ENCODE peak calls at places on chromosomes 5 and 9, in ten cellular contexts. B, I, O, S, N, A, R, T, P and V are unnamed samples.

GRCh38 chr9:135291165-135291564 is 188.4 kb upstream of the PPP1R26 start:
- DNase-seq in B (no peak), I (no peak), O (no peak), S (no peak), N (peak), A (no peak), R (no peak), T (no peak), P (no peak), V (peak)

GRCh38 chr9:123131258-123131657 is 97.8 kb downstream of the GPR21 start:
- DNase-seq in B (no peak), I (peak), O (no peak), S (no peak), N (no peak), A (no peak), R (no peak), T (no peak), P (no peak), V (no peak)

GRCh38 chr5:132251220-132251725 is 6.2 kb upstream of the PDLIM4 start:
- DNase-seq in B (peak), I (no peak), O (no peak), S (no peak), N (no peak), A (no peak), R (no peak), T (peak), P (no peak), V (peak)

GRCh38 chr9:133113163-133113927 is 7.7 kb downstream of the RALGDS start:
- DNase-seq in B (no peak), I (peak), O (peak), S (no peak), N (peak), A (no peak), R (peak), T (no peak), P (peak), V (peak)

GRCh38 chr5:172282277-172283019 is 1.1 kb downstream of the UBTD2 start:
- DNase-seq in B (no peak), I (no peak), O (no peak), S (no peak), N (no peak), A (no peak), R (no peak), T (no peak), P (no peak), V (no peak)

GRCh38 chr9:95429096-95429495 is 87.7 kb downstream of the PTCH1 start:
- DNase-seq in B (no peak), I (no peak), O (no peak), S (no peak), N (no peak), A (no peak), R (no peak), T (no peak), P (no peak), V (no peak)

GRCh38 chr5:64807505-64807904 is 38.8 kb downstream of the CWC27 start:
- DNase-seq in B (no peak), I (no peak), O (no peak), S (no peak), N (no peak), A (no peak), R (no peak), T (no peak), P (no peak), V (no peak)

GRCh38 chr9:33466565-33467495 is 6.9 kb downstream of the NOL6 start:
- DNase-seq in B (no peak), I (no peak), O (peak), S (peak), N (peak), A (peak), R (peak), T (no peak), P (peak), V (no peak)

GRCh38 chr5:132763369-132764036 is 13.5 kb downstream of the SEPTIN8 start:
- DNase-seq in B (peak), I (no peak), O (no peak), S (no peak), N (no peak), A (no peak), R (no peak), T (no peak), P (no peak), V (peak)

GRCh38 chr9:13770956-13771355 is 491.5 kb upstream of the MPDZ start:
- DNase-seq in B (no peak), I (no peak), O (no peak), S (no peak), N (no peak), A (no peak), R (no peak), T (no peak), P (no peak), V (no peak)

GRCh38 chr5:152568101-152568500 is 163.0 kb upstream of the NMUR2 start:
- DNase-seq in B (no peak), I (no peak), O (no peak), S (no peak), N (no peak), A (no peak), R (no peak), T (peak), P (no peak), V (no peak)

GRCh38 chr9:98094851-98095250 is 24.2 kb downstream of the TRIM14 start:
- DNase-seq in B (no peak), I (no peak), O (no peak), S (no peak), N (no peak), A (no peak), R (no peak), T (no peak), P (no peak), V (no peak)

GRCh38 chr5:76331139-76331538 is 71.9 kb upstream of the IQGAP2 start:
- DNase-seq in B (no peak), I (no peak), O (no peak), S (no peak), N (no peak), A (peak), R (peak), T (no peak), P (no peak), V (no peak)

GRCh38 chr9:114506082-114506390 is 763 bp upstream of the WHRN start:
- DNase-seq in B (no peak), I (no peak), O (no peak), S (no peak), N (no peak), A (no peak), R (no peak), T (no peak), P (no peak), V (no peak)

GRCh38 chr9:14260101-14260500 is 53.8 kb downstream of the NFIB start:
- DNase-seq in B (no peak), I (peak), O (no peak), S (no peak), N (no peak), A (no peak), R (no peak), T (no peak), P (no peak), V (no peak)

GRCh38 chr5:172283862-172284274 is 304 bp upstream of the UBTD2 start:
- DNase-seq in B (peak), I (peak), O (peak), S (no peak), N (peak), A (peak), R (peak), T (peak), P (peak), V (peak)

GRCh38 chr9:35566417-35566816 is 38.6 kb upstream of the TESK1 start:
- DNase-seq in B (no peak), I (peak), O (no peak), S (no peak), N (no peak), A (no peak), R (no peak), T (no peak), P (no peak), V (no peak)

GRCh38 chr5:16884595-16884994 is 51.5 kb downstream of the MYO10 start:
- DNase-seq in B (no peak), I (no peak), O (no peak), S (no peak), N (no peak), A (no peak), R (no peak), T (no peak), P (no peak), V (no peak)